ENCODE peak calls at places on chromosomes 12 and 14, in nine cellular contexts. Q is fibroblast of lung, D is pancreas, I is NB4, B is lower leg skin, T is lung, J is choroid plexus epithelial cell, H is lower lobe of right lung, L is right lobe of liver. Z is an unnamed sample.

GRCh38 chr14:95891742-95892141 is 15.1 kb downstream of the TUNAR start:
- DNase-seq in Q (peak; percentile 90), D (no peak), I (no peak), B (no peak), T (no peak), J (no peak), H (no peak), L (no peak), Z (peak; percentile 17)

GRCh38 chr14:35158951-35159653 is 36.8 kb downstream of the PRORP start:
- DNase-seq in Q (peak; percentile 58), D (no peak), I (no peak), B (no peak), T (no peak), J (peak; percentile 52), H (no peak), L (no peak), Z (peak; percentile 65)

GRCh38 chr12:113470871-113471618 is 626 bp downstream of the LHX5 start:
- DNase-seq in Q (no peak), D (no peak), I (no peak), B (no peak), T (no peak), J (no peak), H (no peak), L (no peak), Z (no peak)

GRCh38 chr12:126093911-126094310 is 1028.7 kb downstream of the AACS start:
- DNase-seq in Q (peak; percentile 46), D (no peak), I (peak; percentile 33), B (no peak), T (no peak), J (peak; percentile 6), H (no peak), L (no peak), Z (peak; percentile 5)

GRCh38 chr12:96208801-96209534 is 14.8 kb downstream of the ELK3 start:
- DNase-seq in Q (no peak), D (no peak), I (no peak), B (no peak), T (no peak), J (peak; percentile 48), H (no peak), L (no peak), Z (no peak)

GRCh38 chr14:90049390-90049789 is 12.4 kb upstream of the KCNK13 start:
- DNase-seq in Q (no peak), D (no peak), I (no peak), B (no peak), T (no peak), J (no peak), H (no peak), L (no peak), Z (no peak)

GRCh38 chr12:50188875-50189575 is 21.9 kb upstream of the CERS5 start:
- DNase-seq in Q (no peak), D (no peak), I (no peak), B (no peak), T (no peak), J (peak; percentile 35), H (no peak), L (no peak), Z (no peak)

GRCh38 chr12:41512531-41512930 is 324.4 kb downstream of the PDZRN4 start:
- DNase-seq in Q (no peak), D (no peak), I (no peak), B (no peak), T (no peak), J (no peak), H (peak; percentile 41), L (no peak), Z (no peak)

GRCh38 chr14:23517650-23518329 is 33.8 kb downstream of the ZFHX2 start:
- DNase-seq in Q (no peak), D (no peak), I (no peak), B (no peak), T (no peak), J (no peak), H (no peak), L (no peak), Z (no peak)

GRCh38 chr14:68816183-68816942 is 23.5 kb upstream of the ZFP36L1 start:
- DNase-seq in Q (peak; percentile 88), D (peak; percentile 94), I (peak; percentile 84), B (peak; percentile 83), T (peak; percentile 88), J (peak; percentile 95), H (peak; percentile 95), L (peak; percentile 92), Z (peak; percentile 92)

GRCh38 chr14:68816943-68817430 is 24.1 kb upstream of the ZFP36L1 start:
- DNase-seq in Q (no peak), D (no peak), I (no peak), B (no peak), T (no peak), J (no peak), H (no peak), L (no peak), Z (no peak)

GRCh38 chr14:68817513-68818212 is 24.8 kb upstream of the ZFP36L1 start:
- DNase-seq in Q (no peak), D (no peak), I (no peak), B (no peak), T (no peak), J (no peak), H (no peak), L (no peak), Z (no peak)

GRCh38 chr14:68814376-68815287 is 21.8 kb upstream of the ZFP36L1 start:
- DNase-seq in Q (peak; percentile 72), D (peak; percentile 42), I (peak; percentile 58), B (no peak), T (no peak), J (peak; percentile 73), H (peak; percentile 59), L (peak; percentile 65), Z (peak; percentile 77)

DNA sequence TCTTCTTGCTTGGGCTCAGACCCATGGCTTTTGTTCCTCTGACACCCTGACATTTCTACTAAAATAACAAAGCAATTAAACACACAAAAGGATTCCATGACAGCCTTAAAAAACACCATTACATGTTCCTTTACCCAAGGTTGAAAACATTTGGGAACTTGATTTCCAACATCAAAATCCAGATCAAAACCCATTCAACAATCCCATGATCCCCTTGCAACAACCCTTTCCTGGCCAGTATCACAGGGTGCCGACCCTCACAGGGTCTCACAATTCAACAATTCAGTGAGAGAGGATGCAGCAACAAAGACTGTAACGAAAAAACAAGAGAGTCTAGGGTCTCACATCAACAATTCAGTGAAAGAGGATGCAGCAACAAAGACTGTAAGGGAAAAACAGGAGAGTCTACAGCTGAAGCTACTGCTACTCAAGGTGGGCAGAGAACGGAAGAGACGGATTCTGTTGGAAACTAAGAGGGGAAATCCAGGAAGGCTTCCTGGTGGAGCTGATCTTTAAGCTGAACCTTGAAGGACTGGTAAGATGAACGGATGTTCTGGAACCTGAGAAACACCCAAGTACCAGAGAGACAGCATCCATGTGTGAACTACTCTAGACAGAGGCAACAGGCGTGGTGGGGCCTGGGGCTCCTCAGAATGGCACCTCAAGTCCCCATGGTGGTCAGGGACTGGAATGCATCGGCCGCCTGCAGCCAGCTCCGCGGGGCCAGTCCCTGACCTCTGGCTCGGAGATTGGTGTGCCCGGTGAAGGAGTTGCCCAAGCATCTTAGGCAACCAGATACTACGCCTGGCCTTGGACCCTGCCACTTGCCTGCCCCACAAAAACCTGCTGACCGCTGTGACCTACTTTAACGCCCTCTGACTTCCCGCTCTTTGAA is 22.7 kb upstream of the ZFP36L1 start:
- DNase-seq in Q (no peak), D (peak; percentile 50), I (no peak), B (no peak), T (no peak), J (no peak), H (no peak), L (peak; percentile 80), Z (no peak)
- H3K4me3 ChIP-seq in Q (peak overlapping the region; percentile 56), D (no peak overlapping the region), I (no peak overlapping the region), B (no peak overlapping the region), T (no peak overlapping the region), J (no peak overlapping the region), H (peak overlapping the region; percentile 62), L (peak overlapping the region; percentile 66), Z (peak overlapping the region; percentile 25)

GRCh38 chr12:2959508-2960431 is 573 bp downstream of the TEAD4 start:
- DNase-seq in Q (peak; percentile 73), D (peak; percentile 71), I (no peak), B (no peak), T (peak; percentile 60), J (peak; percentile 48), H (peak; percentile 61), L (no peak), Z (peak; percentile 70)

GRCh38 chr12:2959194-2959507 is at the start of gene TEAD4:
- DNase-seq in Q (peak; percentile 83), D (peak; percentile 85), I (no peak), B (no peak), T (peak; percentile 86), J (peak; percentile 72), H (peak; percentile 84), L (peak; percentile 54), Z (peak; percentile 66)

GRCh38 chr12:2955888-2956287 is 3.3 kb upstream of the TEAD4 start:
- DNase-seq in Q (no peak), D (no peak), I (no peak), B (no peak), T (no peak), J (no peak), H (no peak), L (no peak), Z (no peak)

GRCh38 chr12:2958432-2959193 is 584 bp upstream of the TEAD4 start:
- DNase-seq in Q (peak; percentile 71), D (peak; percentile 84), I (no peak), B (no peak), T (peak; percentile 70), J (peak; percentile 33), H (peak; percentile 72), L (peak; percentile 50), Z (peak; percentile 71)

DNA sequence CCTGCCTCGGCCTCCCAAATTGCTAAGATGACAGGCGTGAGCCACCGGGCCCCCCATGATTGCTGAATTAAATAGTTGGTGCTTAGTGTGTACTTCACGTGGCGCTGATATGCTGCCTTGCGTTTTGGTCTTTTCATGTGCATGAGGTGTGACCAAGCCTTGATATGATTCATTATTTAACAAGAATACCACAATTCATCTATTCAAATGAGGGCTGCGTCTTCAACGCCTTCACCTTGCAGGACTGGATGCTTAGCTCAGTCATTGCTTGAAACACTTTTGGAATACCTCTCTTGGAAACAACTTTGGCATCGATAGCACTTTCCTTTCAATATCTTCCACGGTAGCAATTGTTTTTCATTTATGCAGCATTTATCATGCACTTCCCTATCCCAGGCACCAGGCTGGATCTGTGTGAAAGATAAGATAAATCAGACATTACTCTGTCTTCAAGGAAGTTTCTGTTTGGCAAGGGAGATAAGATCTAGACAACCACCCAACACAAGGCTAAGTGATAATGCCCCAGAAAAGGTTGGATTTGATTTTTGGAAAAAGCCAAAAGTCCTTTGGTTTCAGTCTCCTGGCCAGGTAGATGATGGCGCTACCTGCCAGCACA is 1.3 kb upstream of the TEAD4 start:
- DNase-seq in Q (no peak), D (no peak), I (no peak), B (no peak), T (no peak), J (peak; percentile 7), H (no peak), L (no peak), Z (peak; percentile 26)
- TF ChIP-seq CTCF in Q (no peak), D (no peak), I (no peak), B (no peak), T (no peak), J (peak; percentile 0), H (no peak), L (no peak), Z (no peak)

GRCh38 chr12:75170786-75171185 is 38.9 kb downstream of the KCNC2 start:
- DNase-seq in Q (no peak), D (no peak), I (peak; percentile 6), B (no peak), T (no peak), J (no peak), H (no peak), L (no peak), Z (no peak)
- H3K4me3 ChIP-seq in Q (no peak overlapping the region), D (no peak overlapping the region), I (no peak overlapping the region), B (no peak overlapping the region), T (no peak overlapping the region), J (no peak overlapping the region), H (no peak overlapping the region), L (no peak overlapping the region), Z (no peak overlapping the region)

GRCh38 chr12:132921685-132922084 is 34.3 kb upstream of the CHFR start:
- DNase-seq in Q (no peak), D (no peak), I (no peak), B (no peak), T (no peak), J (no peak), H (no peak), L (no peak), Z (no peak)
- TF ChIP-seq CTCF in Q (no peak), D (no peak), I (peak; percentile 28), B (no peak), T (no peak), J (peak; percentile 15), H (no peak), L (no peak), Z (no peak)

Z was measured in fibroblast of villous mesenchyme.